ENCODE peak calls at places on chromosomes 4 and X, in six cellular contexts. Z, V, R, M, X and H are unnamed samples.

GRCh38 chrX:69195810-69196209 is 30.6 kb upstream of the PJA1 start:
- ATAC-seq in M (no peak), V (no peak), X (no peak), R (no peak), Z (no peak), H (no peak)

GRCh38 chr4:38990241-38990640 is 42.0 kb downstream of the TMEM156 start:
- ATAC-seq in M (no peak), V (no peak), X (peak), R (no peak), Z (no peak), H (no peak)

GRCh38 chr4:109764376-109764775 is 34.5 kb upstream of the PLA2G12A start:
- ATAC-seq in R (no peak), Z (peak), M (no peak), V (no peak), X (no peak), H (no peak)

GRCh38 chrX:16606142-16606720 is 43.7 kb upstream of the S100G start:
- ATAC-seq in X (no peak), R (no peak), V (no peak), M (no peak), Z (no peak), H (no peak)

GRCh38 chr4:128517096-128517738 is 229.6 kb upstream of the PGRMC2 start:
- ATAC-seq in V (no peak), X (peak), R (no peak), Z (no peak), M (no peak), H (no peak)

GRCh38 chr4:44700427-44700826 is 22.2 kb downstream of the GUF1 start:
- ATAC-seq in X (no peak), Z (no peak), V (no peak), R (peak), M (no peak), H (no peak)

GRCh38 chrX:15619053-15619772 is 18.5 kb upstream of the ACE2 start:
- ATAC-seq in V (no peak), R (peak), X (peak), M (no peak), Z (peak), H (peak)

GRCh38 chr4:145756244-145756643 is 76.3 kb downstream of the C4orf51 start:
- ATAC-seq in M (no peak), X (no peak), V (no peak), Z (no peak), R (no peak), H (no peak)

GRCh38 chrX:16839852-16840460 is 30.2 kb downstream of the RBBP7 start:
- ATAC-seq in V (no peak), M (no peak), R (peak), Z (no peak), X (no peak), H (peak)

GRCh38 chr4:106263594-106264330 is 52.2 kb downstream of the TBCK start:
- ATAC-seq in M (no peak), Z (no peak), X (no peak), V (no peak), R (no peak), H (no peak)

GRCh38 chr4:89906787-89907521 is 12.3 kb downstream of the MMRN1 start:
- ATAC-seq in Z (no peak), R (no peak), M (no peak), X (no peak), V (no peak), H (no peak)

GRCh38 chr4:154602404-154603020 is 9.9 kb downstream of the FGG start:
- ATAC-seq in X (no peak), M (no peak), Z (no peak), V (no peak), R (no peak), H (no peak)

GRCh38 chrX:9874483-9874882 is 88.3 kb downstream of the SHROOM2 start:
- ATAC-seq in X (no peak), V (no peak), R (peak), Z (no peak), M (no peak), H (no peak)

GRCh38 chrX:72052415-72053090 is 79.2 kb downstream of the RTL5 start:
- ATAC-seq in V (no peak), X (no peak), Z (no peak), R (no peak), M (no peak), H (no peak)

GRCh38 chr4:168515222-168516011 is 18.6 kb downstream of the PALLD start:
- ATAC-seq in M (no peak), R (no peak), Z (peak), X (peak), V (no peak), H (peak)